ENCODE peak calls at places on chromosomes 1 and 21, in nine cellular contexts. J is adrenal gland; E is breast epithelium; F is CD8-positive, alpha-beta memory T cell; A is NT2/D1; H is heart right ventricle; U is uterus; T is CD8-positive, alpha-beta T cell; Y is IMR-90. P is an unnamed sample. For H3K9me3 and H3K4me1, the result is how much of the 10 kb centered on the place peaks cover.

GRCh38 chr1:85321237-85321964 is 45.0 kb upstream of the BCL10 start:
- DNase-seq in J (no peak), E (no peak), F (no peak), A (no peak), H (no peak), U (no peak), T (no peak), Y (peak), P (peak)

GRCh38 chr1:84253891-84254290 is 47.6 kb upstream of the SAMD13 start:
- DNase-seq in J (peak), E (no peak), F (no peak), A (no peak), H (peak), U (no peak), T (no peak), Y (peak), P (peak)

GRCh38 chr1:47578026-47578861 is 140.4 kb downstream of the FOXD2 start:
- DNase-seq in J (peak), E (peak), F (no peak), A (no peak), H (peak), U (no peak), T (no peak), Y (no peak), P (no peak)

GRCh38 chr21:41768371-41769042 is 1.7 kb upstream of the RIPK4 start:
- DNase-seq in J (no peak), E (peak), F (no peak), A (no peak), H (no peak), U (no peak), T (peak), Y (peak), P (peak)

GRCh38 chr1:232385221-232385620 is 244.7 kb downstream of the SIPA1L2 start:
- DNase-seq in J (no peak), E (no peak), F (no peak), A (no peak), H (no peak), U (no peak), T (no peak), Y (peak), P (peak)

GRCh38 chr1:109792056-109792831 is 28.5 kb upstream of the EPS8L3 start:
- DNase-seq in J (peak), E (peak), F (no peak), A (peak), H (peak), U (peak), T (no peak), Y (peak), P (peak)

GRCh38 chr1:62833529-62833928 is 49.6 kb downstream of the ATG4C start:
- DNase-seq in J (no peak), E (no peak), F (no peak), A (no peak), H (no peak), U (no peak), T (no peak), Y (no peak), P (no peak)

GRCh38 chr1:5640845-5641244 is 351.4 kb downstream of the NPHP4 start:
- DNase-seq in J (no peak), E (no peak), F (no peak), A (no peak), H (no peak), U (no peak), T (peak), Y (no peak), P (no peak)

GRCh38 chr1:154940880-154941228 is 4.3 kb upstream of the PMVK start:
- DNase-seq in J (no peak), E (no peak), F (no peak), A (no peak), H (no peak), U (no peak), T (no peak), Y (no peak), P (no peak)

GRCh38 chr1:44010935-44011610 is 19.7 kb downstream of the CCDC24 start:
- DNase-seq in J (no peak), E (no peak), F (no peak), A (no peak), H (no peak), U (no peak), T (no peak), Y (no peak), P (no peak)

GRCh38 chr1:41534181-41535076 is 49.9 kb upstream of the EDN2 start:
- DNase-seq in J (no peak), E (peak), F (no peak), A (no peak), H (no peak), U (peak), T (no peak), Y (no peak), P (no peak)

GRCh38 chr1:65232402-65233122 is 76.8 kb upstream of the DNAJC6 start:
- DNase-seq in J (no peak), E (no peak), F (no peak), A (no peak), H (no peak), U (no peak), T (no peak), Y (no peak), P (no peak)

GRCh38 chr1:16019580-16020277 is 1.9 kb upstream of the HSPB7 start:
- DNase-seq in J (no peak), E (no peak), F (no peak), A (no peak), H (peak), U (peak), T (no peak), Y (peak), P (no peak)

GRCh38 chr1:109815809-109816791 is 52.4 kb upstream of the EPS8L3 start:
- DNase-seq in J (no peak), E (no peak), F (no peak), A (no peak), H (no peak), U (no peak), T (no peak), Y (no peak), P (peak)

GRCh38 chr21:30329203-30329868 is 8.2 kb downstream of the KRTAP27-1 start:
- DNase-seq in J (no peak), E (no peak), F (no peak), A (no peak), H (no peak), U (no peak), T (no peak), Y (no peak), P (no peak)

GRCh38 chr1:233671286-233671685 is 57.4 kb downstream of the KCNK1 start:
- DNase-seq in J (no peak), E (no peak), F (no peak), A (no peak), H (no peak), U (no peak), T (no peak), Y (no peak), P (no peak)

GRCh38 chr1:154075746-154076145 is 79.1 kb downstream of the NUP210L start:
- DNase-seq in J (no peak), E (no peak), F (no peak), A (no peak), H (no peak), U (no peak), T (no peak), Y (no peak), P (no peak)

GRCh38 chr1:22225858-22226584 is 83.1 kb upstream of the WNT4 start:
- DNase-seq in J (no peak), E (no peak), F (no peak), A (no peak), H (no peak), U (no peak), T (no peak), Y (no peak), P (no peak)

GRCh38 chr1:9883585-9884449 is 26.3 kb downstream of the CTNNBIP1 start:
- DNase-seq in J (no peak), E (no peak), F (no peak), A (no peak), H (no peak), U (no peak), T (no peak), Y (no peak), P (no peak)

GRCh38 chr1:226691257-226691656 is 47.8 kb downstream of the ITPKB start:
- DNase-seq in J (no peak), E (no peak), F (peak), A (no peak), H (no peak), U (peak), T (peak), Y (no peak), P (no peak)

GRCh38 chr1:114154146-114154962 is 685 bp upstream of the SYT6 start:
- DNase-seq in J (no peak), E (no peak), F (no peak), A (no peak), H (no peak), U (no peak), T (no peak), Y (no peak), P (no peak)

GRCh38 chr1:221714227-221715116 is 27.4 kb downstream of the DUSP10 start:
- DNase-seq in J (no peak), E (no peak), F (no peak), A (no peak), H (no peak), U (no peak), T (no peak), Y (no peak), P (no peak)

GRCh38 chr1:83692524-83693336 is 306.2 kb downstream of the TTLL7 start:
- DNase-seq in J (peak), E (no peak), F (no peak), A (peak), H (peak), U (no peak), T (peak), Y (peak), P (peak)

GRCh38 chr1:14598498-14599172 is at the start of gene KAZN:
- DNase-seq in J (no peak), E (no peak), F (no peak), A (no peak), H (no peak), U (no peak), T (no peak), Y (no peak), P (no peak)

DNA sequence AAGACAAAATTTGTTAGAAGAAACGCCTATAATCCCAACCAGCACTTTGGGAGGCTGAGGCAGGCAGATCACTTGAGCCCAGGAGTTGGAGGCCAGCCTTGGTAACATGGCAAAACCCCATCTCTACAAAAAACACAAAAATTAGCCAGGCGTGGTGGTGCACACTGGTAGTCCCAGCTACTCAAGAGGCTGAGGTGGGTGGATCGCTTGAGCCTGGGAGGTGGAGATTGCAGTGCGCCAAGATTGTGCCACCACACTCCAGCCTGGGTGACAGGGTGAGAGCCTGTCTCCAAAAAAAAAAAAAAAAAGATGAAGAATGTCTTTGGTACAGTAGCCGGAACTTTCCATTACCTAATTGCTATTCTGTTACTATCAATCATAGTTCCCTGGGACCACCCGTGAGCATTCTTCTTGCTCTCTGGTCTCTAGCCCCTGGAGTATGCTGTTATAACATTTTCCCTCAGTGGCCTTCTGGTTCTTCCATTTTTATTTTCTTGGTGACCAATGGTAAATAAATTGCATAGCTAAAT is 43.4 kb downstream of the WASF2 start:
- DNase-seq in J (no peak), E (no peak), F (no peak), A (no peak), H (no peak), U (no peak), T (no peak), Y (no peak), P (no peak)
- H3K9me3 ChIP-seq in J (under half), E (under half), F (under half), A (under half), H (under half), U (under half), T (under half), Y (under half), P (under half)

DNA sequence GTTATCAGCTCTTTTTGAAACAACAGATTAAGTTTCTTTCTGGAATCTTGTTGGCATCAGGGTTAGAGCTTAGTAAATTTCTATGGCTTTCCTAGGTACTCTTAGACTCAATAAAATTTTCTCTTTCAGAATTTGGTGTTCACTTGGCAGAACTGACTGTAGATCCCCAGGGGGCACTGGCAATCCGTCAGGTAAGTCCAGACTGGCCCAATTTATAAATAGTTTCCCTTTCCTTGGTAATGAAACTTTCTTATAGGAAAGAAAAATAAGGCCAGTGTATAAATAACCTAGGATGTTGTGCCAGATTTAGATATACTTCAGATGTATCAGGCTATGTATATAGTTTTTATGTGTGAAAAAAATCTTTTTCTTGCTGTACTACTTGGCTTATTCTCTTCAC is 18.2 kb downstream of the IPO9 start:
- DNase-seq in J (no peak), E (no peak), F (no peak), A (no peak), H (no peak), U (no peak), T (no peak), Y (no peak), P (no peak)
- H3K4me1 ChIP-seq in J (under half), E (under half), F (under half), A (under half), H (under half), U (under half), T (under half), Y (under half), P (under half)

GRCh38 chr1:3981746-3982505 is 81.9 kb upstream of the C1orf174 start:
- DNase-seq in J (no peak), E (no peak), F (no peak), A (no peak), H (no peak), U (no peak), T (no peak), Y (no peak), P (no peak)
- H3K9me3 ChIP-seq in J (under half), E (under half), F (under half), A (under half), H (under half), U (under half), T (under half), Y (half or more), P (under half)

DNA sequence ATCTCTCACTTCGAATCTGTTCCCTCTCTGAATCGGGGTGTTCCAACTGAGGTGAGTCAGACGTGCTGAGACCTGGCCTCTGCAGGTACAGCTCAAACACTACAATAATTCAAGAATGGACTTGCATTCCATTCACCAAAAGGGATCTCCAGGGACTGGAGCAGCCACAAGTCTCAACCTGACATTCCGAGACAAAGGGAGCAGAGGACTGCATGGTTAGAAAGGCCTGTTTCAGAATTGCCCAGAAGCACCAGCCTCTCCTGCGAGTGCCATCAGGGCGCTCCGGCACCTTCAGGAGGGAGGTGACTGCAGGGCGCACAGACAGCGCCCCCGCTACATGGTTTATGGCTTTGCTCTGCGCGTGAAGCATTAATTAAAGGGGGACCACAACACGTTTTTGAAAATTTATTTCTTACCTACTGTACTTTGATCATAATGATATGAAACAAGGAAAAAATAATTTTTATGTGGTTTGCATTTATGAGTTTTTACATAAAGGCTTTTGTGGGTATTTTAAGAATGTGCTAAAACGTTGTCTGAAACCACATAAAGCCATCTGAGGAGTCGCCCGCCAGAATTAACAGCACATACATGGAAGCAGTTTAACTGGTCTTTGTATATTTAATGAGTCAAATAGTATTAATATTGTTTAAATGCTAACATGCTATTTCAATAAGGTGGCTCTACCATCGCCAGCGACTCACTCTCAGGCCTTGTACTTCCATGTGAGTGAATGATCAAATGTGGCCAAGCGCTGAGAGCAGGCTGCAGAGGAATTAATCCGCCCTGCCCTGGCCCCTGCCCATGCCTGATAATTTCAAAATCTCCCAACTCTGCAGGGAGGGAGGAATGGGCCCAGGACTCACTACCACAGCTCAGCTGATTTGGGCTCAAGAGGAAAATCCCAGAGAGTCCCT is 49.4 kb downstream of the SLC66A1 start:
- DNase-seq in J (no peak), E (no peak), F (no peak), A (no peak), H (no peak), U (no peak), T (no peak), Y (peak), P (no peak)
- H3K4me1 ChIP-seq in J (under half), E (under half), F (under half), A (under half), H (under half), U (under half), T (under half), Y (under half), P (under half)

DNA sequence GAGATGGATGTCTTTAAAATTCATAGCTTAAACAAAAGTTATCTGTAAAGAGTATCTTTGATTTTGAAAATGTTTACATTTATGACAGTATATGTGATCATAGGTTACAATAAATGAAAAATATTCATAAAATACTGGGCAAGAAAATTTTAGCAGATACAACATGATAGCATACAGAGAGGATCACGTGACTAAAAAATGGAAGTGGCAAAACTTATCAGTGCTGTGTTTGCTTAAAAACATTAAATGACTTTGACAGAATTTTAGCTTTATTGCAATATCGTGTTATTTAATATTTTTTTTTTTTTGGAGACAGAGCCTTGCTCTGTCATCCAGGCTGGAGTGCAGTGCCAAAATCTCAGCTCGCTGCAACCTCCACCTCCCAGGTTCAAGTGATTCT is 2294.1 kb downstream of the NCAM2 start:
- DNase-seq in J (no peak), E (no peak), F (no peak), A (no peak), H (no peak), U (no peak), T (no peak), Y (no peak), P (no peak)
- H3K9me3 ChIP-seq in J (under half), E (under half), F (under half), A (under half), H (under half), U (under half), T (under half), Y (under half), P (under half)

DNA sequence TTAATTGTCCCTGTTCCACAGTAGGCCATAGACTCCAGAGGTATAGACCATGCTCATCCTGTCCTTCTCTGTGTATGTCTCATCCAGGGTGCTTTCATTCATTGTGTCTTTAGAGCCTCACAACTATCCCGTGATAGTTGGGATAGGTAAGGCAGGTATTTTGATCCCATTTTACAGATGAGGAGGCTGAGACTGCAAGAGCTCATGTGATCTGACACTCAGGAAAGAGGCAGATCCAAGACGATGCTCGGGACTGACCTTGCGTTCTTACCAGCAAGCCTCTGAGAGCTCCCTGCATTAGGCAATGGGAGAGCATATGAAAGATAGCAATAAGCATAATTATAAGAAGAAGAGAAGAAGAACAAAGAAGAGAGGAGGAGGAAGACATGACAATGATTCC is 42.8 kb downstream of the RCSD1 start:
- DNase-seq in J (no peak), E (no peak), F (no peak), A (no peak), H (no peak), U (no peak), T (no peak), Y (no peak), P (no peak)
- H3K4me1 ChIP-seq in J (under half), E (under half), F (half or more), A (under half), H (half or more), U (under half), T (half or more), Y (under half), P (under half)

P was measured in SJSA1.